ENCODE peak calls at places on chromosomes 3 and 15, in seven cellular contexts. F is COLO829; E is HTR-8/SVneo; P is CD4-positive, alpha-beta memory T cell; D is GM06990; W is hypothalamus; K is glomerular endothelial cell. L is an unnamed sample.

GRCh38 chr3:153348457-153349137 is 186.6 kb downstream of the RAP2B start:
- DNase-seq in F (peak; percentile 76), E (no peak), P (no peak), D (no peak), W (no peak), K (no peak), L (peak; percentile 88)

GRCh38 chr15:39135989-39136388 is 444.9 kb upstream of the THBS1 start:
- DNase-seq in F (no peak), E (no peak), P (no peak), D (no peak), W (no peak), K (no peak), L (no peak)

GRCh38 chr3:54962200-54962599 is 34.3 kb upstream of the LRTM1 start:
- DNase-seq in F (no peak), E (no peak), P (no peak), D (no peak), W (no peak), K (no peak), L (no peak)

GRCh38 chr3:111577798-111578685 is 17.1 kb downstream of the ZBED2 start:
- DNase-seq in F (peak; percentile 89), E (peak; percentile 70), P (peak; percentile 21), D (peak; percentile 15), W (no peak), K (peak; percentile 34), L (peak; percentile 26)

GRCh38 chr3:189392969-189393368 is 221.2 kb downstream of the TPRG1 start:
- DNase-seq in F (no peak), E (no peak), P (no peak), D (no peak), W (no peak), K (no peak), L (no peak)

GRCh38 chr3:110491413-110491812 is 580.2 kb upstream of the NECTIN3 start:
- DNase-seq in F (no peak), E (no peak), P (no peak), D (no peak), W (no peak), K (no peak), L (no peak)

GRCh38 chr15:67042490-67043181 is 22.8 kb upstream of the SMAD3 start:
- DNase-seq in F (peak; percentile 58), E (no peak), P (no peak), D (no peak), W (no peak), K (no peak), L (no peak)

GRCh38 chr3:128310286-128311058 is 156.2 kb downstream of the DNAJB8 start:
- DNase-seq in F (no peak), E (no peak), P (no peak), D (no peak), W (no peak), K (no peak), L (no peak)

GRCh38 chr3:153210116-153210515 is 48.1 kb downstream of the RAP2B start:
- DNase-seq in F (no peak), E (no peak), P (peak; percentile 47), D (no peak), W (no peak), K (no peak), L (no peak)

GRCh38 chr3:129345971-129346370 is 67.3 kb downstream of the HMCES start:
- DNase-seq in F (no peak), E (no peak), P (no peak), D (no peak), W (no peak), K (no peak), L (no peak)

GRCh38 chr3:33358172-33358781 is 81.0 kb downstream of the FBXL2 start:
- DNase-seq in F (no peak), E (no peak), P (no peak), D (no peak), W (no peak), K (no peak), L (no peak)

GRCh38 chr3:62248831-62249776 is 124.2 kb downstream of the FEZF2 start:
- DNase-seq in F (peak; percentile 74), E (no peak), P (no peak), D (no peak), W (no peak), K (no peak), L (no peak)

GRCh38 chr15:27681038-27681437 is 418.1 kb downstream of the OCA2 start:
- DNase-seq in F (no peak), E (no peak), P (no peak), D (no peak), W (no peak), K (no peak), L (no peak)

GRCh38 chr3:116848402-116848801 is 138.8 kb downstream of the TUSC7 start:
- DNase-seq in F (no peak), E (no peak), P (no peak), D (no peak), W (no peak), K (no peak), L (no peak)

GRCh38 chr3:157082305-157082981 is 77.5 kb downstream of the CCNL1 start:
- DNase-seq in F (no peak), E (no peak), P (no peak), D (no peak), W (no peak), K (no peak), L (no peak)

GRCh38 chr3:142027713-142028112 is 121.6 kb downstream of the TFDP2 start:
- DNase-seq in F (peak; percentile 28), E (peak; percentile 18), P (no peak), D (no peak), W (no peak), K (no peak), L (peak; percentile 37)

GRCh38 chr3:94694894-94695293 is 632.0 kb downstream of the NSUN3 start:
- DNase-seq in F (no peak), E (no peak), P (no peak), D (no peak), W (no peak), K (no peak), L (no peak)

GRCh38 chr3:140726061-140726460 is 48.2 kb downstream of the TRIM42 start:
- DNase-seq in F (no peak), E (no peak), P (no peak), D (no peak), W (no peak), K (no peak), L (no peak)

GRCh38 chr3:167102071-167102470 is 278.0 kb downstream of the ZBBX start:
- DNase-seq in F (no peak), E (no peak), P (no peak), D (no peak), W (no peak), K (no peak), L (no peak)

GRCh38 chr15:65258863-65259262 is 27.8 kb downstream of the PARP16 start:
- DNase-seq in F (no peak), E (no peak), P (no peak), D (no peak), W (no peak), K (no peak), L (no peak)

GRCh38 chr15:35362195-35362829 is 183.7 kb downstream of the DPH6 start:
- DNase-seq in F (no peak), E (no peak), P (no peak), D (no peak), W (no peak), K (no peak), L (no peak)

GRCh38 chr3:132637590-132637989 is 22.0 kb downstream of the ACAD11 start:
- DNase-seq in F (no peak), E (peak; percentile 17), P (no peak), D (no peak), W (no peak), K (no peak), L (no peak)

GRCh38 chr15:83871808-83872559 is 218.1 kb downstream of the ADAMTSL3 start:
- DNase-seq in F (peak; percentile 49), E (peak; percentile 22), P (no peak), D (peak; percentile 19), W (no peak), K (no peak), L (peak; percentile 56)

GRCh38 chr3:136276049-136276755 is 26.1 kb downstream of the PCCB start:
- DNase-seq in F (no peak), E (no peak), P (no peak), D (no peak), W (no peak), K (no peak), L (no peak)

GRCh38 chr3:160402249-160403027 is 3.0 kb downstream of the SMC4 start:
- DNase-seq in F (no peak), E (no peak), P (no peak), D (no peak), W (no peak), K (no peak), L (peak; percentile 21)

GRCh38 chr3:50550079-50550736 is 17.3 kb downstream of the C3orf18 start:
- DNase-seq in F (peak; percentile 35), E (peak; percentile 66), P (peak; percentile 38), D (no peak), W (peak; percentile 12), K (no peak), L (no peak)

GRCh38 chr15:60993008-60993407 is 236.1 kb downstream of the RORA start:
- DNase-seq in F (no peak), E (peak; percentile 50), P (no peak), D (no peak), W (no peak), K (no peak), L (no peak)

GRCh38 chr3:57951106-57951882 is 56.9 kb upstream of the FLNB start:
- DNase-seq in F (peak; percentile 44), E (peak; percentile 84), P (no peak), D (no peak), W (peak; percentile 56), K (no peak), L (no peak)